ENCODE peak calls at places on chromosomes 5 and 9, in five cellular contexts. One of them, this sample, is unnamed.

GRCh38 chr9:136723362-136723976 is 11.1 kb downstream of the DIPK1B start:
- DNase-seq in NCI-H1092 treated with DMSO at 0.1 percent for 48 hours: no peak
- DNase-seq in NCI-H345: no peak
- DNase-seq in left ventricle myocardium inferior: no peak
- DNase-seq in AG10803: no peak
- DNase-seq in this sample: no peak

GRCh38 chr9:104896131-104896530 is 31.8 kb downstream of the ABCA1 start:
- DNase-seq in NCI-H1092 treated with DMSO at 0.1 percent for 48 hours: no peak
- DNase-seq in AG10803: no peak
- DNase-seq in left ventricle myocardium inferior: no peak
- DNase-seq in NCI-H345: no peak
- DNase-seq in this sample: no peak

GRCh38 chr9:93667006-93667405 is 90.6 kb downstream of the PHF2 start:
- DNase-seq in AG10803: no peak
- DNase-seq in NCI-H345: no peak
- DNase-seq in NCI-H1092 treated with DMSO at 0.1 percent for 48 hours: no peak
- DNase-seq in left ventricle myocardium inferior: peak
- DNase-seq in this sample: no peak

GRCh38 chr9:135210676-135211523 is 123.4 kb downstream of the OLFM1 start:
- DNase-seq in NCI-H1092 treated with DMSO at 0.1 percent for 48 hours: no peak
- DNase-seq in NCI-H345: no peak
- DNase-seq in left ventricle myocardium inferior: no peak
- DNase-seq in AG10803: no peak
- DNase-seq in this sample: no peak

GRCh38 chr5:1330146-1330846 is 14.6 kb downstream of the CLPTM1L start:
- DNase-seq in NCI-H1092 treated with DMSO at 0.1 percent for 48 hours: no peak
- DNase-seq in left ventricle myocardium inferior: no peak
- DNase-seq in NCI-H345: no peak
- DNase-seq in AG10803: no peak
- DNase-seq in this sample: peak

GRCh38 chr5:147822686-147823491 is 8.6 kb downstream of the SPINK1 start:
- DNase-seq in NCI-H1092 treated with DMSO at 0.1 percent for 48 hours: peak
- DNase-seq in AG10803: peak
- DNase-seq in left ventricle myocardium inferior: peak
- DNase-seq in NCI-H345: peak
- DNase-seq in this sample: peak

GRCh38 chr5:150535611-150536010 is 27.7 kb downstream of the NDST1 start:
- DNase-seq in left ventricle myocardium inferior: no peak
- DNase-seq in NCI-H345: no peak
- DNase-seq in AG10803: no peak
- DNase-seq in NCI-H1092 treated with DMSO at 0.1 percent for 48 hours: no peak
- DNase-seq in this sample: no peak

GRCh38 chr9:33167949-33168535 is 906 bp upstream of the B4GALT1 start:
- DNase-seq in NCI-H345: no peak
- DNase-seq in NCI-H1092 treated with DMSO at 0.1 percent for 48 hours: no peak
- DNase-seq in AG10803: no peak
- DNase-seq in left ventricle myocardium inferior: no peak
- DNase-seq in this sample: no peak

This sample was measured in bronchial epithelial cell.